ENCODE peak calls at places on chromosomes 7 and 10, in five cellular contexts. C is AG09309, P is lower leg skin, O is HCT116, N is GM20000. R is an unnamed sample.

GRCh38 chr7:140358771-140359095 is 39.6 kb downstream of the SLC37A3 start:
- DNase-seq in C (no peak), P (no peak), O (no peak), N (no peak), R (no peak)

GRCh38 chr10:34252111-34252510 is 563.0 kb downstream of the PARD3 start:
- DNase-seq in C (no peak), P (no peak), O (peak), N (no peak), R (no peak)

GRCh38 chr10:75645704-75646103 is 214.3 kb downstream of the LRMDA start:
- DNase-seq in C (no peak), P (no peak), O (no peak), N (no peak), R (no peak)

GRCh38 chr10:77877461-77878344 is 48.9 kb downstream of the DLG5 start:
- DNase-seq in C (no peak), P (no peak), O (no peak), N (peak), R (peak)

GRCh38 chr10:84258034-84258695 is 13.3 kb downstream of the RGR start:
- DNase-seq in C (no peak), P (no peak), O (no peak), N (no peak), R (no peak)

GRCh38 chr10:29522038-29522855 is 112.5 kb downstream of the SVIL start:
- DNase-seq in C (no peak), P (no peak), O (no peak), N (no peak), R (peak)

GRCh38 chr10:30116254-30116573 is 56.8 kb upstream of the JCAD start:
- DNase-seq in C (no peak), P (no peak), O (no peak), N (no peak), R (no peak)

GRCh38 chr7:45328397-45329080 is 170.9 kb downstream of the RAMP3 start:
- DNase-seq in C (no peak), P (no peak), O (no peak), N (no peak), R (no peak)

GRCh38 chr7:142557971-142558582 is 191.2 kb upstream of the PRSS1 start:
- DNase-seq in C (no peak), P (no peak), O (peak), N (peak), R (peak)

DNA sequence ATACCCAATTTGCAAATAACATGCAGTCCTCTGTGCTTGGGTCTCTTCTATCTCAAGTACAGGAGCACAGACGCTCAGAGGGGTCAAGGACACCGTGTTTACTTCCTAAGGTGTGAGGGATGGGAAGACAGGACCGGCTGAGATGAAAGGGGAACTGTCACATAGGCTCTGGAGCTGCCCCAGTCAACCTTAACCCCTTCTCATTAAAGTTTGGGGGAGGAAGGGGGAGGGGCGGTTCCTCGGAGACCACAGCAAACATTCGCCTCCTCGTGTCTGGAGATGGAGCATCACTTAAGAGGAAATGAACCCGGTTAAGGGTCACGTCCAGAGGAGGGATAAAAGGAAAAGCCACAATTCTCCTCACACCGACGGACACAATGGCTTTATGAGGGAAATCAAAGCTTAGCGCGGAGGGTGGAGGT is 1.1 kb downstream of the SH3PXD2A start:
- DNase-seq in C (no peak), P (no peak), O (no peak), N (no peak), R (no peak)
- TF ChIP-seq CTCF in C (no peak), P (no peak), O (no peak), N (no peak), R (no peak)

GRCh38 chr7:4845740-4846142 is 16.1 kb downstream of the PAPOLB start:
- DNase-seq in C (no peak), P (no peak), O (no peak), N (no peak), R (no peak)
- TF ChIP-seq CTCF in C (peak), P (no peak), O (no peak), N (no peak), R (peak)

GRCh38 chr10:97888641-97889262 is 39.1 kb downstream of the GOLGA7B start:
- DNase-seq in C (peak), P (no peak), O (peak), N (no peak), R (peak)
- TF ChIP-seq CTCF in C (peak), P (no peak), O (no peak), N (no peak), R (no peak)

DNA sequence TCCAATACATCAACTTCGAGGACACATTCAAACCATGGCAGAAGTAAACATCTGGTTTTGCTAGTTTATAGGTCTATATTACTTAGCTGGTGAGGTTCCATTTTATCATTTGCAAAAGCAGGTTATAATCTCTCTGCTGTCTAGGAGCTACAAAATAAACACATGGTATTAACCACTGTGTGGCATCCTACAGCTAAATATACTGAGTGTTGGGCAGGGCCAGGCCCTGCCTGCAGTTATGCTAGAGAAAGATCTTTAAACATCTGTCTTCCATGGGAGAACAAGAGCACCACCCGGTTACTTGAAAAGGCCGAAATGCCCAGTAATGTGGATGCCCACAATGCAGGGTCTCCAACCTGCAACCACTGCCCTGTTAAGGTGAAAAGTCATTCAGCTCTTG is 20.6 kb upstream of the FKBP9 start:
- DNase-seq in C (no peak), P (no peak), O (no peak), N (no peak), R (no peak)
- TF ChIP-seq CTCF in C (no peak), P (no peak), O (no peak), N (no peak), R (no peak)

DNA sequence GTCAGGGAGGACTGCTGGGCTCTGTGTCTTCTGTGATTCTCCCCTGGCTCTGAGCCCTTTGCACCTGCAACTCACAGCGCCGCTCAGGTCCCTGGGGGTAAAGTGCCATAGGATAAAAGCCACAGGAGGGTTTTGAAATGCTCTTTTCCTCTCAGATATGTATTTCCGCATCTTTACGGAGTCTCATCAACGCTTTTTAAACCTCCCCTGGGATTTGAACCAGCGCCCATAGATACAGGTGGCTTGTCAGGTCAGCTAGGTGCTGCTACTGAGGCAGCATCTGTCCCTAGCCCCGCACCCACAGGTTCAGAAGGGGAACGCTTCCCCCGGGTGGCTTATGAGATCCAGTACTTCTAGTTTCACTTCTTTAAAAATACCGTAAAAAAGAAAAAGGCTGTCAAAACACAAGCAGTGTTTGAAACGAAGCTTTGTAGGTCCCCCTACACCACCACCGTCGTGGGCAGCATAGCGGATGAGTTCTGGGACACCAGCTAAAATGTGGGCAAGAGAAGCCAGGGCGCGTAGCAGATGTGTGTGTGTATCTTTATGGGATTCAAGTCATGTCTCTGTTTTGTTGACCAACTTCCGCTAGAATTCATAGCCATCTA is 173.5 kb downstream of the CUX1 start:
- DNase-seq in C (no peak), P (no peak), O (no peak), N (peak), R (no peak)
- TF ChIP-seq CTCF in C (no peak), P (no peak), O (no peak), N (no peak), R (no peak)

GRCh38 chr10:121182219-121182618 is 331.1 kb downstream of the WDR11 start:
- DNase-seq in C (no peak), P (no peak), O (no peak), N (no peak), R (no peak)
- TF ChIP-seq CTCF in C (no peak), P (no peak), O (no peak), N (no peak), R (no peak)

GRCh38 chr10:100614416-100614815 is 78.7 kb downstream of the HIF1AN start:
- DNase-seq in C (no peak), P (no peak), O (no peak), N (no peak), R (no peak)
- TF ChIP-seq CTCF in C (no peak), P (no peak), O (no peak), N (no peak), R (no peak)

GRCh38 chr10:25933653-25934608 is at the start of gene MYO3A:
- DNase-seq in C (no peak), P (no peak), O (no peak), N (peak), R (no peak)

DNA sequence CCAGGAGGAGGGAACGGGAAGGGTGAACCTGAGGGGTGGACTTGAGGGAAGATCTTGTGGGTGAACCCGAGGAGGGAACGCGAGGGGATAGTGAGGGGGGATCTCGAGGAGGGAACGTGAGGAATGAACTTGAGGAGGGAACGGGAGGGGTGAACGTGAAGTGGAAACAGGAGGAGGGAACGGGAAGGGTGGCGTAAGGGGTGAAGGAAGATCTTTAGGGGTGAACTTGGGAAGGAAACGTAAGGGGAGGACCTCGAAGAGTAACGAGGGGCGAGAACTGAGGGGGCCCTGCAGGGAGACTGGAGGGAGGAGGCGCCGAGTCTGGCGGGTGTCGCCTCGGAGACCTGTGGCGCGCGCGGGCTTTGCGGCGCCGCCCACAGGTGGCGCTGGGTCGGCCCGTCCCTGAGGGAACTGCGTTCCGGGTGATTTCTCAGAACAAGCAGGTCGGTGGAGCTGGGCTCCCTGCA is 677 bp downstream of the MYO3A start:
- DNase-seq in C (no peak), P (no peak), O (no peak), N (peak), R (no peak)
- TF ChIP-seq CTCF in C (no peak), P (no peak), O (no peak), N (peak), R (no peak)

R was measured in fibroblast of villous mesenchyme.